ENCODE peak calls at places on chromosome 7, in ten cellular contexts. P, N, Z, U, V, F, J, H, Y and D are unnamed samples.

GRCh38 chr7:90945104-90945752 is 319.0 kb upstream of the FZD1 start:
- DNase-seq in J (no peak), F (no peak), V (no peak), H (no peak), N (peak), Y (no peak), P (no peak), U (no peak), Z (no peak), D (peak)

GRCh38 chr7:77453531-77453930 is 37.4 kb upstream of the GSAP start:
- DNase-seq in P (no peak), H (no peak), V (no peak), U (no peak), N (peak), J (no peak), F (peak), Y (no peak), Z (no peak), D (no peak)

GRCh38 chr7:13851756-13852155 is 137.7 kb downstream of the ETV1 start:
- DNase-seq in Y (no peak), U (no peak), P (no peak), J (no peak), N (peak), F (peak), H (no peak), Z (no peak), V (no peak), D (peak)

GRCh38 chr7:105426606-105427146 is 38.0 kb upstream of the SRPK2 start:
- DNase-seq in V (no peak), F (no peak), P (no peak), U (no peak), N (no peak), Y (no peak), H (no peak), Z (no peak), J (no peak), D (no peak)

GRCh38 chr7:64618785-64619456 is 47.0 kb upstream of the ZNF107 start:
- DNase-seq in Z (no peak), J (no peak), U (peak), V (peak), Y (no peak), F (peak), P (no peak), N (peak), H (no peak), D (peak)

GRCh38 chr7:120806669-120807068 is 51.3 kb downstream of the TSPAN12 start:
- DNase-seq in U (no peak), V (peak), Z (no peak), N (no peak), H (no peak), Y (no peak), P (no peak), F (no peak), J (no peak), D (no peak)

GRCh38 chr7:66952343-66953043 is 31.5 kb downstream of the TMEM248 start:
- DNase-seq in P (peak), N (peak), J (no peak), V (peak), Z (no peak), U (no peak), H (no peak), Y (no peak), F (peak), D (peak)

GRCh38 chr7:64628721-64629120 is 37.2 kb upstream of the ZNF107 start:
- DNase-seq in N (no peak), H (no peak), Z (no peak), U (no peak), J (no peak), V (no peak), F (no peak), Y (peak), P (no peak), D (no peak)

GRCh38 chr7:111168182-111168581 is 77.3 kb downstream of the LRRN3 start:
- DNase-seq in P (no peak), J (no peak), H (no peak), U (no peak), F (peak), Y (no peak), V (no peak), Z (no peak), N (no peak), D (no peak)

GRCh38 chr7:117014673-117015133 is 61.4 kb downstream of the ST7 start:
- DNase-seq in N (no peak), J (peak), U (peak), F (peak), P (peak), H (peak), Y (peak), Z (peak), V (no peak), D (no peak)

GRCh38 chr7:134947831-134948230 is 38.5 kb upstream of the AGBL3 start:
- DNase-seq in N (no peak), V (no peak), Y (no peak), U (no peak), F (no peak), H (no peak), J (no peak), Z (no peak), P (no peak), D (no peak)

GRCh38 chr7:28409716-28410627 is 2.3 kb upstream of the CREB5 start:
- DNase-seq in Y (no peak), F (peak), V (peak), Z (peak), J (peak), U (peak), P (peak), H (peak), N (peak), D (no peak)

GRCh38 chr7:44881066-44881600 is 4.2 kb downstream of the PURB start:
- DNase-seq in J (no peak), U (no peak), Y (no peak), N (no peak), V (no peak), Z (no peak), F (no peak), P (no peak), H (no peak), D (no peak)

GRCh38 chr7:130960208-130960988 is 226.4 kb upstream of the KLF14 start:
- DNase-seq in P (no peak), Y (no peak), Z (no peak), H (no peak), N (peak), J (no peak), U (no peak), F (peak), V (peak), D (peak)

GRCh38 chr7:142001163-142001874 is 5.6 kb downstream of the MGAM start:
- DNase-seq in F (peak), J (no peak), Y (no peak), V (peak), N (peak), P (no peak), H (no peak), Z (no peak), U (no peak), D (no peak)

GRCh38 chr7:67608806-67609205 is 612.2 kb downstream of the TYW1 start:
- DNase-seq in V (no peak), Z (no peak), H (no peak), Y (no peak), U (no peak), P (no peak), J (no peak), N (no peak), F (no peak), D (no peak)

GRCh38 chr7:35512716-35513115 is 182.2 kb downstream of the HERPUD2 start:
- DNase-seq in Z (no peak), J (no peak), H (no peak), P (no peak), U (no peak), F (no peak), Y (peak), N (no peak), V (no peak), D (no peak)

GRCh38 chr7:48183370-48183743 is 12.1 kb downstream of the ABCA13 start:
- DNase-seq in J (no peak), U (no peak), N (no peak), P (no peak), Y (no peak), F (no peak), Z (no peak), H (no peak), V (no peak), D (no peak)

GRCh38 chr7:92735707-92736106 is 100.7 kb downstream of the CDK6 start:
- DNase-seq in Z (no peak), Y (no peak), F (no peak), V (no peak), J (no peak), N (peak), H (no peak), P (no peak), U (no peak), D (no peak)

GRCh38 chr7:34048445-34048844 is 143.1 kb downstream of the BMPER start:
- DNase-seq in H (no peak), V (no peak), F (no peak), N (no peak), Z (no peak), P (no peak), J (no peak), U (no peak), Y (no peak), D (no peak)

GRCh38 chr7:81680120-81680519 is 89.7 kb downstream of the HGF start:
- DNase-seq in U (no peak), Y (no peak), F (no peak), N (no peak), J (no peak), Z (no peak), P (no peak), H (no peak), V (no peak), D (no peak)

GRCh38 chr7:5422324-5423271 is 1.0 kb downstream of the TNRC18 start:
- DNase-seq in V (no peak), H (peak), Z (no peak), N (peak), Y (peak), J (no peak), U (peak), P (no peak), F (no peak), D (no peak)

GRCh38 chr7:116588225-116588624 is 63.4 kb downstream of the CAV1 start:
- DNase-seq in J (no peak), U (no peak), Z (no peak), H (no peak), F (peak), N (peak), V (peak), P (peak), Y (no peak), D (no peak)

GRCh38 chr7:106609416-106609815 is 51.5 kb downstream of the CCDC71L start:
- DNase-seq in N (peak), H (no peak), U (no peak), Y (no peak), F (peak), J (no peak), V (peak), P (no peak), Z (no peak), D (peak)

GRCh38 chr7:2974093-2974819 is 69.4 kb downstream of the CARD11 start:
- DNase-seq in U (no peak), J (no peak), N (no peak), V (no peak), F (no peak), P (no peak), H (no peak), Y (no peak), Z (no peak), D (no peak)